ENCODE peak calls at places on chromosomes 2 and 18, in five cellular contexts. One of them, this sample, is unnamed.
A peak's percentile ranks its signal among the peaks of the same experiment; 100 is the strongest.

GRCh38 chr2:170812716-170813585 is 3.7 kb upstream of the GAD1 start:
- DNase-seq in upper lobe of left lung: no peak
- DNase-seq in K562: peak; percentile 88
- DNase-seq in spleen: no peak
- DNase-seq in A549: peak; percentile 85
- DNase-seq in this sample: peak; percentile 79

GRCh38 chr2:67625178-67625577 is 228.0 kb downstream of the ETAA1 start:
- DNase-seq in spleen: no peak
- DNase-seq in K562: no peak
- DNase-seq in upper lobe of left lung: no peak
- DNase-seq in A549: no peak
- DNase-seq in this sample: no peak

GRCh38 chr2:143730155-143730949 is 601.1 kb downstream of the ARHGAP15 start:
- DNase-seq in K562: peak; percentile 14
- DNase-seq in A549: peak; percentile 27
- DNase-seq in spleen: no peak
- DNase-seq in upper lobe of left lung: no peak
- DNase-seq in this sample: no peak

GRCh38 chr18:2845175-2845574 is 1.6 kb upstream of the EMILIN2 start:
- DNase-seq in A549: no peak
- DNase-seq in K562: no peak
- DNase-seq in upper lobe of left lung: peak; percentile 34
- DNase-seq in spleen: no peak
- DNase-seq in this sample: no peak

GRCh38 chr18:39969813-39970494 is 1985.1 kb upstream of the PIK3C3 start:
- DNase-seq in K562: no peak
- DNase-seq in upper lobe of left lung: no peak
- DNase-seq in spleen: no peak
- DNase-seq in A549: no peak
- DNase-seq in this sample: no peak

GRCh38 chr2:156818944-156819343 is 382.8 kb downstream of the GPD2 start:
- DNase-seq in A549: no peak
- DNase-seq in spleen: no peak
- DNase-seq in upper lobe of left lung: no peak
- DNase-seq in K562: no peak
- DNase-seq in this sample: no peak

GRCh38 chr2:13650586-13651180 is 933.9 kb downstream of the TRIB2 start:
- DNase-seq in upper lobe of left lung: no peak
- DNase-seq in A549: peak; percentile 6
- DNase-seq in K562: peak; percentile 1
- DNase-seq in spleen: no peak
- DNase-seq in this sample: peak; percentile 1

GRCh38 chr2:156434461-156435291 is 1.5 kb upstream of the GPD2 start:
- DNase-seq in A549: peak; percentile 21
- DNase-seq in upper lobe of left lung: no peak
- DNase-seq in spleen: no peak
- DNase-seq in K562: no peak
- DNase-seq in this sample: no peak

GRCh38 chr2:234292205-234292954 is 204.5 kb downstream of the ARL4C start:
- DNase-seq in spleen: no peak
- DNase-seq in A549: no peak
- DNase-seq in upper lobe of left lung: no peak
- DNase-seq in K562: no peak
- DNase-seq in this sample: no peak

GRCh38 chr18:5963267-5963666 is 67.9 kb upstream of the TMEM200C start:
- DNase-seq in spleen: no peak
- DNase-seq in upper lobe of left lung: no peak
- DNase-seq in K562: no peak
- DNase-seq in A549: no peak
- DNase-seq in this sample: no peak

GRCh38 chr2:227155395-227155794 is 8.6 kb downstream of the COL4A4 start:
- DNase-seq in spleen: no peak
- DNase-seq in A549: no peak
- DNase-seq in upper lobe of left lung: no peak
- DNase-seq in K562: no peak
- DNase-seq in this sample: no peak

GRCh38 chr18:78754311-78755043 is 225.1 kb upstream of the SALL3 start:
- DNase-seq in upper lobe of left lung: no peak
- DNase-seq in spleen: peak; percentile 54
- DNase-seq in K562: no peak
- DNase-seq in A549: no peak
- DNase-seq in this sample: no peak

GRCh38 chr2:240111253-240111652 is 24.9 kb downstream of the COPS9 start:
- DNase-seq in spleen: no peak
- DNase-seq in upper lobe of left lung: no peak
- DNase-seq in A549: no peak
- DNase-seq in K562: no peak
- DNase-seq in this sample: no peak

GRCh38 chr18:37668971-37669747 is 103.6 kb upstream of the CELF4 start:
- DNase-seq in K562: no peak
- DNase-seq in A549: no peak
- DNase-seq in spleen: no peak
- DNase-seq in upper lobe of left lung: peak; percentile 61
- DNase-seq in this sample: no peak

GRCh38 chr2:122531803-122532344 is 776.4 kb downstream of the TSN start:
- DNase-seq in A549: no peak
- DNase-seq in upper lobe of left lung: no peak
- DNase-seq in K562: peak; percentile 1
- DNase-seq in spleen: no peak
- DNase-seq in this sample: peak; percentile 3

GRCh38 chr2:25159947-25160346 is 8.4 kb downstream of the POMC start:
- DNase-seq in A549: peak; percentile 58
- DNase-seq in K562: peak; percentile 51
- DNase-seq in spleen: peak; percentile 43
- DNase-seq in upper lobe of left lung: no peak
- DNase-seq in this sample: peak; percentile 12

GRCh38 chr2:179467927-179468326 is 203.3 kb upstream of the SESTD1 start:
- DNase-seq in K562: no peak
- DNase-seq in A549: no peak
- DNase-seq in upper lobe of left lung: no peak
- DNase-seq in spleen: no peak
- DNase-seq in this sample: no peak

DNA sequence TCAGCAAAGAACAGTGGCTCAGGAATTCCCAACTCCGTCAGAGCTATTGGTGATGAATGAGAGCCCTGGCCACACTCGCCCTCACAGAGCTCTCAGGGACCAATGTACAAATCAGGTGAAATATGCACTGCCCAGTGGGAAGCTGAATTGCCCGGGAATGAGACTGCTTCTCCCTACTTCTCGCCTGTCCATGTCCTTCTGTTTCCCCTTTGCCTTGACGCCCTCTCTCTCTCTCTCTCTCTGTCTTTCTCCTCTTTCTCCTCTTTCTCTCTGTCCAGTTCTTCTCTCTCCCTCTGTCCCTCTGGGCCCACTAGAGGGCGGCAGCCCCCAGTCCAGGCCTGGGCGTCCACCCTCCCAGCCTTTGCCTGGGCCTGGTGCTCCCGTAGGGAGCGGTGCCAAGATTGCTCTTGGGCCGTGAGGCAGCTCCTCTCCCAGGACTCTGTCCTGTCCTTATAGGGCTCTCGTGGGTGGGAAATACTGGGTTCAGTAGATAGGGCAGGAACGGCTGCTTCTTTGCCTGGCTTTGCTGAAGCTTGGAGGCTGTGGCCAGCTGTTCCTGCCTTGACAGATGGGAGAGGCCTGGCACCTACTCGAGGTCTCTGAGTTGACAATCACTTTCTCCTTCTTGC is 28.4 kb upstream of the PUM2 start:
- DNase-seq in K562: peak; percentile 77
- DNase-seq in A549: peak; percentile 78
- DNase-seq in upper lobe of left lung: peak; percentile 74
- DNase-seq in spleen: peak; percentile 85
- DNase-seq in this sample: peak; percentile 17
- TF ChIP-seq POLR2A in K562: no peak
- TF ChIP-seq POLR2A in A549: no peak
- TF ChIP-seq POLR2A in upper lobe of left lung: no peak
- TF ChIP-seq POLR2A in spleen: no peak
- TF ChIP-seq POLR2A in this sample: no peak

GRCh38 chr2:190344275-190344827 is 962 bp downstream of the INPP1 start:
- DNase-seq in upper lobe of left lung: peak; percentile 76
- DNase-seq in A549: peak; percentile 71
- DNase-seq in K562: no peak
- DNase-seq in spleen: no peak
- DNase-seq in this sample: peak; percentile 50
- TF ChIP-seq POLR2A in upper lobe of left lung: no peak
- TF ChIP-seq POLR2A in A549: no peak
- TF ChIP-seq POLR2A in K562: no peak
- TF ChIP-seq POLR2A in spleen: no peak
- TF ChIP-seq POLR2A in this sample: no peak

GRCh38 chr2:96413067-96413722 is 77.6 kb downstream of the NCAPH start:
- DNase-seq in spleen: no peak
- DNase-seq in A549: peak; percentile 61
- DNase-seq in K562: no peak
- DNase-seq in upper lobe of left lung: peak; percentile 57
- DNase-seq in this sample: no peak
- TF ChIP-seq POLR2A in spleen: no peak
- TF ChIP-seq POLR2A in A549: no peak
- TF ChIP-seq POLR2A in K562: no peak
- TF ChIP-seq POLR2A in upper lobe of left lung: no peak
- TF ChIP-seq POLR2A in this sample: no peak

DNA sequence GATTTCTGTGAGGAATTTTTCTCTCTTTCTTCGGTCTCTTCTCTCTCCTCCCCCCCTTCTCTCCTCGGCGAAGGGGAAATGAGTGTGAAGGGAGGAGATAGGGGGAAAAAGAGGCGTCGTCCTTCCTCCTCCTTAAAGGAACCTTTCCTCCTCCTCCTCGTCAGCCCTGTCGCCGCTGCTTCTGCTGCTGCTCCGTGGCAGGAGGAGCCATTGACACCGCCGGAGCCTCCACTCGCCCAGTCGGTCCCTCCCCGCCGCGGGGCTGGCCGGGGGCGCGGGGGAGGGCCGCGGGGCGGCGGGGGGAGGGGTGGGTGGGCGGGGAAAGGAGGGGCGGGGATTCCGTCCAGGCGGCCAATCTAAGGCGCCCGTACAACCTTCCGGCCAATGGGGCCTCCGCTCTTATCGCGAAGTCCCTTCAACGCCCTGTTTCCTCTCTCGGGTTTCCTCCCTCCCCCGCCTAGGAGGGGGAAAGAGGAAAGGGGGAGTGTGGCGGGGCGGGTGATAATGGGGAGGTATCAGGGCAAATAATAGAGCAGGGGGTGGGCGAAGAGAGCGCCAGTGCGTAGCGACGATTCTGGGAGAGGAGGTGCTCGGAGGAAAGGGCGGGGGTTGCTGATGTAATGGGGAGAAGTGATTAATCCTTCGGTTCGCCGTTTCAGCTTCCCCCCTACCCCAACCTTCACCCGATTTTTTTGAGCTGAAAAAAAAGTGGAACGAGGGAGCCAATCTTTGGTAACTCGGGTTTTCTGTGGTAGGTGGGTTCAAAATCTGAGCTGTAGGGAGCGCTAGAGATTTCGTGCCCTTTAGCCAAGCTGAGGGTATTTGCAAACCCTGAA is at the start of gene FBXO11:
- DNase-seq in upper lobe of left lung: peak; percentile 96
- DNase-seq in spleen: peak; percentile 98
- DNase-seq in A549: peak; percentile 99
- DNase-seq in K562: peak; percentile 97
- DNase-seq in this sample: peak; percentile 97
- TF ChIP-seq POLR2A in upper lobe of left lung: peak; percentile 67
- TF ChIP-seq POLR2A in spleen: peak; percentile 86
- TF ChIP-seq POLR2A in A549: peak; percentile 91
- TF ChIP-seq POLR2A in K562: peak; percentile 85
- TF ChIP-seq POLR2A in this sample: peak; percentile 74

GRCh38 chr2:197705143-197705911 is at the start of gene MARS2:
- DNase-seq in spleen: peak; percentile 97
- DNase-seq in upper lobe of left lung: peak; percentile 91
- DNase-seq in A549: peak; percentile 92
- DNase-seq in K562: peak; percentile 93
- DNase-seq in this sample: peak; percentile 98
- TF ChIP-seq POLR2A in spleen: no peak
- TF ChIP-seq POLR2A in upper lobe of left lung: no peak
- TF ChIP-seq POLR2A in A549: peak; percentile 97
- TF ChIP-seq POLR2A in K562: peak; percentile 79
- TF ChIP-seq POLR2A in this sample: peak; percentile 68

GRCh38 chr2:238785528-238785860 is 62.4 kb upstream of the TWIST2 start:
- DNase-seq in A549: no peak
- DNase-seq in K562: no peak
- DNase-seq in spleen: no peak
- DNase-seq in upper lobe of left lung: no peak
- DNase-seq in this sample: no peak
- TF ChIP-seq POLR2A in A549: no peak
- TF ChIP-seq POLR2A in K562: no peak
- TF ChIP-seq POLR2A in spleen: no peak
- TF ChIP-seq POLR2A in upper lobe of left lung: no peak
- TF ChIP-seq POLR2A in this sample: no peak

GRCh38 chr2:23589220-23589647 is 204.3 kb downstream of the KLHL29 start:
- DNase-seq in K562: no peak
- DNase-seq in spleen: peak; percentile 53
- DNase-seq in A549: no peak
- DNase-seq in upper lobe of left lung: no peak
- DNase-seq in this sample: no peak

GRCh38 chr2:23586691-23587090 is 201.7 kb downstream of the KLHL29 start:
- DNase-seq in K562: no peak
- DNase-seq in spleen: peak; percentile 24
- DNase-seq in upper lobe of left lung: no peak
- DNase-seq in A549: no peak
- DNase-seq in this sample: no peak

GRCh38 chr2:23588106-23588505 is 203.1 kb downstream of the KLHL29 start:
- DNase-seq in spleen: peak; percentile 64
- DNase-seq in K562: no peak
- DNase-seq in A549: no peak
- DNase-seq in upper lobe of left lung: no peak
- DNase-seq in this sample: no peak

GRCh38 chr2:23588788-23589187 is 203.8 kb downstream of the KLHL29 start:
- DNase-seq in K562: no peak
- DNase-seq in spleen: peak; percentile 41
- DNase-seq in upper lobe of left lung: no peak
- DNase-seq in A549: no peak
- DNase-seq in this sample: no peak

GRCh38 chr2:23587330-23587729 is 202.4 kb downstream of the KLHL29 start:
- DNase-seq in upper lobe of left lung: no peak
- DNase-seq in K562: no peak
- DNase-seq in spleen: peak; percentile 41
- DNase-seq in A549: no peak
- DNase-seq in this sample: no peak
- TF ChIP-seq POLR2A in upper lobe of left lung: no peak
- TF ChIP-seq POLR2A in K562: no peak
- TF ChIP-seq POLR2A in spleen: no peak
- TF ChIP-seq POLR2A in A549: no peak
- TF ChIP-seq POLR2A in this sample: no peak

GRCh38 chr2:70086838-70087702 is at the start of gene PCBP1:
- DNase-seq in A549: peak; percentile 97
- DNase-seq in K562: peak; percentile 97
- DNase-seq in spleen: peak; percentile 98
- DNase-seq in upper lobe of left lung: peak; percentile 93
- DNase-seq in this sample: peak; percentile 96
- TF ChIP-seq POLR2A in A549: peak; percentile 57
- TF ChIP-seq POLR2A in K562: peak; percentile 80
- TF ChIP-seq POLR2A in spleen: peak; percentile 68
- TF ChIP-seq POLR2A in upper lobe of left lung: peak; percentile 61
- TF ChIP-seq POLR2A in this sample: peak; percentile 68

GRCh38 chr2:55283083-55283482 is 14.1 kb upstream of the MTIF2 start:
- DNase-seq in spleen: no peak
- DNase-seq in A549: no peak
- DNase-seq in upper lobe of left lung: no peak
- DNase-seq in K562: peak; percentile 22
- DNase-seq in this sample: peak; percentile 11

GRCh38 chr2:55277310-55277709 is 8.3 kb upstream of the MTIF2 start:
- DNase-seq in K562: no peak
- DNase-seq in A549: no peak
- DNase-seq in upper lobe of left lung: no peak
- DNase-seq in spleen: no peak
- DNase-seq in this sample: no peak

GRCh38 chr2:55282110-55282917 is 13.3 kb upstream of the MTIF2 start:
- DNase-seq in upper lobe of left lung: peak; percentile 93
- DNase-seq in spleen: peak; percentile 99
- DNase-seq in A549: peak; percentile 89
- DNase-seq in K562: peak; percentile 91
- DNase-seq in this sample: peak; percentile 92
- TF ChIP-seq POLR2A in upper lobe of left lung: peak; percentile 64
- TF ChIP-seq POLR2A in spleen: peak; percentile 74
- TF ChIP-seq POLR2A in A549: peak; percentile 95
- TF ChIP-seq POLR2A in K562: peak; percentile 95
- TF ChIP-seq POLR2A in this sample: peak; percentile 95

This sample was measured in erythroblast.